ENCODE peak calls at places on chromosomes 12 and 14, in nine cellular contexts. A, J, K, R, Z, N, B, D and W are unnamed samples.
A peak's percentile ranks its signal among the peaks of the same experiment; 100 is the strongest.

GRCh38 chr12:76883826-76884225 is 5.0 kb upstream of the CSRP2 start:
- DNase-seq in A (no peak), J (peak; percentile 44), K (no peak), R (peak; percentile 96), Z (peak; percentile 11), N (no peak), B (no peak), D (no peak), W (no peak)

GRCh38 chr12:32301216-32301615 is 98.1 kb upstream of the FGD4 start:
- DNase-seq in A (no peak), J (no peak), K (no peak), R (no peak), Z (no peak), N (no peak), B (no peak), D (no peak), W (no peak)

GRCh38 chr12:32230607-32230982 is 123.9 kb downstream of the BICD1 start:
- DNase-seq in A (no peak), J (no peak), K (no peak), R (no peak), Z (no peak), N (no peak), B (no peak), D (no peak), W (no peak)

GRCh38 chr12:122460641-122461040 is 38.2 kb upstream of the CLIP1 start:
- DNase-seq in A (peak; percentile 6), J (no peak), K (no peak), R (no peak), Z (no peak), N (no peak), B (no peak), D (no peak), W (no peak)

GRCh38 chr14:106686533-106686932 is 1160.2 kb downstream of the TMEM121 start:
- DNase-seq in A (no peak), J (no peak), K (no peak), R (no peak), Z (no peak), N (no peak), B (no peak), D (no peak), W (no peak)

GRCh38 chr12:110247340-110248095 is 33.5 kb upstream of the ATP2A2 start:
- DNase-seq in A (peak; percentile 53), J (no peak), K (no peak), R (no peak), Z (no peak), N (no peak), B (no peak), D (peak; percentile 82), W (no peak)

GRCh38 chr14:100738269-100738691 is 11.6 kb downstream of the DLK1 start:
- DNase-seq in A (peak; percentile 38), J (no peak), K (no peak), R (no peak), Z (no peak), N (no peak), B (no peak), D (no peak), W (no peak)

GRCh38 chr12:89427508-89428156 is 75.3 kb upstream of the DUSP6 start:
- DNase-seq in A (no peak), J (no peak), K (no peak), R (no peak), Z (peak; percentile 8), N (no peak), B (no peak), D (no peak), W (no peak)

GRCh38 chr12:54606556-54606955 is 18.1 kb upstream of the PPP1R1A start:
- DNase-seq in A (no peak), J (no peak), K (no peak), R (no peak), Z (no peak), N (no peak), B (no peak), D (no peak), W (no peak)

GRCh38 chr14:61454545-61454944 is 133.2 kb downstream of the PRKCH start:
- DNase-seq in A (no peak), J (no peak), K (no peak), R (no peak), Z (no peak), N (no peak), B (no peak), D (no peak), W (no peak)

GRCh38 chr12:3651585-3652424 is 101.1 kb downstream of the CRACR2A start:
- DNase-seq in A (no peak), J (peak; percentile 6), K (no peak), R (no peak), Z (no peak), N (no peak), B (no peak), D (no peak), W (no peak)

GRCh38 chr12:110342157-110342556 is 61.1 kb downstream of the ATP2A2 start:
- DNase-seq in A (no peak), J (no peak), K (no peak), R (no peak), Z (no peak), N (no peak), B (no peak), D (no peak), W (no peak)

GRCh38 chr14:48735607-48736006 is 850.6 kb downstream of the RPS29 start:
- DNase-seq in A (no peak), J (no peak), K (no peak), R (no peak), Z (no peak), N (no peak), B (no peak), D (no peak), W (no peak)

GRCh38 chr14:104288272-104288671 is 149.9 kb downstream of the KIF26A start:
- DNase-seq in A (peak; percentile 13), J (no peak), K (no peak), R (no peak), Z (no peak), N (no peak), B (peak; percentile 7), D (no peak), W (no peak)

GRCh38 chr12:127620956-127621355 is 646.0 kb upstream of the TMEM132C start:
- DNase-seq in A (no peak), J (no peak), K (no peak), R (no peak), Z (no peak), N (no peak), B (no peak), D (no peak), W (no peak)

GRCh38 chr12:102427542-102427923 is 52.8 kb downstream of the IGF1 start:
- DNase-seq in A (peak; percentile 47), J (no peak), K (peak; percentile 37), R (no peak), Z (no peak), N (no peak), B (no peak), D (no peak), W (no peak)

GRCh38 chr12:114676142-114676741 is 7.7 kb downstream of the TBX3 start:
- DNase-seq in A (no peak), J (peak; percentile 39), K (no peak), R (no peak), Z (no peak), N (no peak), B (no peak), D (no peak), W (no peak)

GRCh38 chr12:102765736-102766135 is 151.3 kb downstream of the PAH start:
- DNase-seq in A (no peak), J (peak; percentile 68), K (no peak), R (peak; percentile 31), Z (no peak), N (no peak), B (no peak), D (no peak), W (no peak)

GRCh38 chr12:105206686-105207374 is 29.1 kb downstream of the APPL2 start:
- DNase-seq in A (no peak), J (no peak), K (no peak), R (no peak), Z (no peak), N (no peak), B (no peak), D (no peak), W (no peak)

GRCh38 chr14:21902561-21903199 is 229.1 kb upstream of the OR4E1 start:
- DNase-seq in A (no peak), J (no peak), K (no peak), R (no peak), Z (no peak), N (peak; percentile 26), B (no peak), D (no peak), W (no peak)
- TF ChIP-seq CTCF in A (no peak), J (peak; percentile 42), K (no peak), R (no peak), Z (no peak), N (peak; percentile 59), B (no peak), D (no peak), W (peak; percentile 45)

GRCh38 chr12:67268896-67269631 is at the start of gene CAND1:
- DNase-seq in A (peak; percentile 99), J (peak; percentile 99), K (peak; percentile 98), R (peak; percentile 99), Z (peak; percentile 99), N (peak; percentile 95), B (peak; percentile 85), D (peak; percentile 96), W (peak; percentile 85)
- TF ChIP-seq CTCF in A (no peak), J (peak; percentile 1), K (no peak), R (no peak), Z (peak; percentile 39), N (no peak), B (no peak), D (no peak), W (peak; percentile 21)

GRCh38 chr14:76656592-76656991 is 104.7 kb upstream of the VASH1 start:
- DNase-seq in A (no peak), J (no peak), K (no peak), R (no peak), Z (no peak), N (no peak), B (no peak), D (no peak), W (no peak)

GRCh38 chr14:76655331-76655730 is 105.9 kb upstream of the VASH1 start:
- DNase-seq in A (no peak), J (no peak), K (no peak), R (no peak), Z (no peak), N (no peak), B (no peak), D (no peak), W (no peak)

GRCh38 chr14:76651410-76652055 is 109.7 kb upstream of the VASH1 start:
- DNase-seq in A (no peak), J (no peak), K (no peak), R (no peak), Z (no peak), N (no peak), B (no peak), D (no peak), W (no peak)

GRCh38 chr14:76654573-76654955 is 106.7 kb upstream of the VASH1 start:
- DNase-seq in A (no peak), J (no peak), K (no peak), R (no peak), Z (no peak), N (no peak), B (no peak), D (peak; percentile 16), W (no peak)

GRCh38 chr14:76653875-76654572 is 107.2 kb upstream of the VASH1 start:
- DNase-seq in A (no peak), J (no peak), K (no peak), R (no peak), Z (no peak), N (no peak), B (no peak), D (no peak), W (no peak)
- TF ChIP-seq CTCF in A (no peak), J (no peak), K (no peak), R (no peak), Z (no peak), N (no peak), B (no peak), D (no peak), W (no peak)

GRCh38 chr12:53599579-53599978 is 26.6 kb downstream of the ATF7 start:
- DNase-seq in A (no peak), J (no peak), K (no peak), R (peak; percentile 18), Z (no peak), N (no peak), B (no peak), D (no peak), W (no peak)
- TF ChIP-seq CTCF in A (no peak), J (no peak), K (no peak), R (no peak), Z (peak; percentile 50), N (peak; percentile 20), B (no peak), D (no peak), W (no peak)